ENCODE peak calls at places on chromosomes 3 and 15, in nine cellular contexts. Z, S, T, F, P, J, G, H and M are unnamed samples.

GRCh38 chr15:80153900-80154299 is 1.1 kb downstream of the FAH start:
- DNase-seq in Z (no peak), S (no peak), T (no peak), F (no peak), P (no peak), J (no peak), G (no peak), H (no peak), M (no peak)

GRCh38 chr3:188646592-188646991 is 492.6 kb downstream of the LPP start:
- DNase-seq in Z (no peak), S (no peak), T (no peak), F (no peak), P (peak), J (peak), G (peak), H (no peak), M (no peak)

GRCh38 chr15:101526890-101527289 is 37.4 kb upstream of the PCSK6 start:
- DNase-seq in Z (no peak), S (no peak), T (no peak), F (no peak), P (no peak), J (no peak), G (no peak), H (no peak), M (peak)

GRCh38 chr3:55658297-55659022 is 171.4 kb upstream of the WNT5A start:
- DNase-seq in Z (no peak), S (no peak), T (no peak), F (peak), P (no peak), J (no peak), G (peak), H (no peak), M (no peak)

GRCh38 chr3:102113421-102114041 is 264.2 kb downstream of the NFKBIZ start:
- DNase-seq in Z (no peak), S (no peak), T (no peak), F (no peak), P (no peak), J (no peak), G (no peak), H (peak), M (no peak)

GRCh38 chr3:112101946-112102345 is 15.8 kb downstream of the C3orf52 start:
- DNase-seq in Z (peak), S (no peak), T (no peak), F (no peak), P (no peak), J (no peak), G (no peak), H (no peak), M (no peak)

GRCh38 chr3:155019576-155019975 is 60.5 kb upstream of the MME start:
- DNase-seq in Z (no peak), S (no peak), T (no peak), F (no peak), P (no peak), J (peak), G (no peak), H (no peak), M (no peak)

GRCh38 chr3:112640333-112640863 is 545 bp downstream of the CCDC80 start:
- DNase-seq in Z (no peak), S (no peak), T (peak), F (no peak), P (peak), J (peak), G (no peak), H (peak), M (no peak)

DNA sequence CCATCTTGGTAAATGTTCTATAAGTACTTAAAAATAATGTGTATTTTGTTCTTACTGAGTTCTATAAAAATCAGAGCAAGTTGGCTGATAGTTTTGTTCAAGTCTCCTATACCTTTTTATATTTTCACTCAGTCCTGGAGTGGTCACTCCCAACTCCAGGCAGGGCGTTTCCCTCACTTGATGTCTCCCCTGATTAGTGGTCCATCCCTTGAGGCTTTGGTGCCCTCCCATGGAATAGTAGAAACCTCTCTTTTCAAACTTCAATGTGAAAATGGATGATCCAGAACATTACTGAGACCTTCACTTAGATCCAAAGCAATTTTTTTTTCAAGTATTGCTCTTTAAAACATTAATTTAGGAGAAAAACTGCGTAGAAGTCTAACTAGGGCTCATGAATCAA is 25.0 kb upstream of the SCN10A start:
- DNase-seq in Z (no peak), S (no peak), T (no peak), F (no peak), P (no peak), J (no peak), G (no peak), H (no peak), M (no peak)
- TF ChIP-seq CTCF in Z (no peak), S (no peak), T (peak), F (no peak), P (no peak), J (no peak), G (no peak), H (no peak), M (no peak)

GRCh38 chr3:54433846-54434245 is 311.5 kb downstream of the CACNA2D3 start:
- DNase-seq in Z (peak), S (no peak), T (peak), F (no peak), P (peak), J (peak), G (no peak), H (no peak), M (no peak)
- TF ChIP-seq CTCF in Z (peak), S (no peak), T (peak), F (no peak), P (peak), J (peak), G (no peak), H (no peak), M (no peak)

GRCh38 chr3:166425900-166426611 is 588.8 kb upstream of the BCHE start:
- DNase-seq in Z (no peak), S (peak), T (peak), F (no peak), P (no peak), J (peak), G (no peak), H (no peak), M (no peak)
- TF ChIP-seq CTCF in Z (peak), S (no peak), T (peak), F (no peak), P (peak), J (no peak), G (no peak), H (no peak), M (no peak)

GRCh38 chr3:124351430-124352142 is 359.7 kb upstream of the ROPN1 start:
- DNase-seq in Z (peak), S (no peak), T (peak), F (no peak), P (peak), J (peak), G (peak), H (peak), M (peak)

GRCh38 chr3:124345845-124346244 is 353.9 kb upstream of the ROPN1 start:
- DNase-seq in Z (no peak), S (no peak), T (no peak), F (no peak), P (no peak), J (no peak), G (no peak), H (no peak), M (no peak)

GRCh38 chr3:124346487-124346886 is 354.6 kb upstream of the ROPN1 start:
- DNase-seq in Z (no peak), S (no peak), T (no peak), F (no peak), P (no peak), J (no peak), G (no peak), H (no peak), M (no peak)

GRCh38 chr3:124352143-124352528 is 360.2 kb upstream of the ROPN1 start:
- DNase-seq in Z (no peak), S (no peak), T (no peak), F (no peak), P (no peak), J (no peak), G (no peak), H (no peak), M (no peak)

DNA sequence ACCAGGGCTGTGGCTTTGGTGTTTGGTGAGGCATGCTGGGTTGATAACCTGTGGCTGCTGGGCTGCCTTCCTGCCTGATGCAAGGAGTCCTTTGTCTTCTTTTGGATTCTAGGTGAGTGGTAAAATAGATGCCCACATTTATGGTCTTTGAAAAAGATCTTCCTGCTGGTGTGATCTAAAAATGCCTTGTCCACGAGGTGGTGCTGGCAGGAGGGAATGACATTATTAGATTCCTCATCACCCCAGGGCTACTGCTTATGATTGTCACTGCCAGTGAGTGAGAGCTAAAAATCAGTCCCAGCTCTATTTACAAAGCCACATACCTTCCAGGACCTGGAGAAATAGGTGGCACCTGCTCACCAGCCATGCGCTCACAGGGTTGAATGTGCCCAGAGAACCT is 355.5 kb upstream of the ROPN1 start:
- DNase-seq in Z (peak), S (no peak), T (no peak), F (no peak), P (peak), J (no peak), G (no peak), H (no peak), M (no peak)
- TF ChIP-seq CTCF in Z (no peak), S (no peak), T (no peak), F (no peak), P (peak), J (no peak), G (no peak), H (no peak), M (no peak)